ENCODE peak calls at places on chromosomes 16 and 17, in eight cellular contexts. Q, P, T, D, Y, H, L and S are unnamed samples.

GRCh38 chr16:23124315-23124714 is 24.9 kb downstream of the USP31 start:
- DNase-seq in Q (no peak), P (peak), T (no peak), D (peak), Y (peak), H (no peak), L (no peak), S (no peak)

GRCh38 chr17:73819440-73820395 is 175.5 kb upstream of the SDK2 start:
- DNase-seq in Q (no peak), P (no peak), T (no peak), D (no peak), Y (no peak), H (no peak), L (no peak), S (no peak)

GRCh38 chr17:28747046-28747691 is 3.4 kb downstream of the TRAF4 start:
- DNase-seq in Q (peak), P (no peak), T (no peak), D (no peak), Y (no peak), H (peak), L (no peak), S (no peak)

GRCh38 chr17:56751145-56751743 is 82.5 kb downstream of the C17orf67 start:
- DNase-seq in Q (no peak), P (no peak), T (no peak), D (no peak), Y (no peak), H (no peak), L (no peak), S (no peak)

GRCh38 chr17:60534613-60535157 is 8.6 kb upstream of the APPBP2 start:
- DNase-seq in Q (no peak), P (no peak), T (no peak), D (no peak), Y (no peak), H (no peak), L (no peak), S (no peak)

GRCh38 chr16:81175325-81175891 is 63.1 kb upstream of the BCO1 start:
- DNase-seq in Q (no peak), P (no peak), T (no peak), D (peak), Y (peak), H (no peak), L (no peak), S (no peak)

GRCh38 chr17:29585080-29585751 is 4.2 kb downstream of the GIT1 start:
- DNase-seq in Q (no peak), P (peak), T (no peak), D (no peak), Y (no peak), H (no peak), L (peak), S (no peak)

GRCh38 chr17:33109331-33110072 is 117.9 kb downstream of the SPACA3 start:
- DNase-seq in Q (no peak), P (no peak), T (no peak), D (no peak), Y (no peak), H (no peak), L (no peak), S (no peak)

GRCh38 chr17:63961355-63962207 is 11.1 kb downstream of the SCN4A start:
- DNase-seq in Q (peak), P (peak), T (peak), D (peak), Y (peak), H (no peak), L (no peak), S (peak)

GRCh38 chr16:3235856-3236669 is 1.1 kb upstream of the ZNF200 start:
- DNase-seq in Q (peak), P (peak), T (peak), D (no peak), Y (no peak), H (no peak), L (no peak), S (peak)

GRCh38 chr17:80259642-80260535 is 763 bp upstream of the RNF213 start:
- DNase-seq in Q (peak), P (peak), T (peak), D (peak), Y (peak), H (peak), L (peak), S (peak)

GRCh38 chr17:10620823-10621222 is 36.3 kb downstream of the MYH3 start:
- DNase-seq in Q (no peak), P (no peak), T (no peak), D (no peak), Y (no peak), H (no peak), L (no peak), S (no peak)

GRCh38 chr17:37294888-37295287 is 80.9 kb upstream of the C17orf78 start:
- DNase-seq in Q (peak), P (no peak), T (no peak), D (no peak), Y (no peak), H (no peak), L (no peak), S (peak)

GRCh38 chr17:2190014-2190413 is 113.6 kb downstream of the SMG6 start:
- DNase-seq in Q (no peak), P (peak), T (no peak), D (no peak), Y (no peak), H (no peak), L (no peak), S (no peak)

GRCh38 chr16:84207266-84207665 is 16.3 kb downstream of the ADAD2 start:
- DNase-seq in Q (peak), P (no peak), T (no peak), D (no peak), Y (no peak), H (no peak), L (no peak), S (no peak)

GRCh38 chr17:2897605-2898004 is 101.4 kb downstream of the RAP1GAP2 start:
- DNase-seq in Q (no peak), P (no peak), T (no peak), D (no peak), Y (no peak), H (no peak), L (no peak), S (no peak)

GRCh38 chr16:75256059-75256870 is 4.8 kb upstream of the BCAR1 start:
- DNase-seq in Q (peak), P (no peak), T (no peak), D (peak), Y (no peak), H (no peak), L (no peak), S (no peak)

GRCh38 chr17:4220655-4221054 is 43.1 kb downstream of the ANKFY1 start:
- DNase-seq in Q (no peak), P (no peak), T (no peak), D (peak), Y (no peak), H (no peak), L (no peak), S (no peak)

GRCh38 chr17:42359133-42359532 is 29.1 kb downstream of the STAT3 start:
- DNase-seq in Q (peak), P (no peak), T (no peak), D (no peak), Y (no peak), H (no peak), L (no peak), S (no peak)

GRCh38 chr17:2034157-2034556 is 4.2 kb downstream of the DPH1 start:
- DNase-seq in Q (peak), P (no peak), T (no peak), D (no peak), Y (no peak), H (no peak), L (no peak), S (no peak)

GRCh38 chr16:50121721-50122445 is 31.2 kb upstream of the TENT4B start:
- DNase-seq in Q (no peak), P (no peak), T (no peak), D (no peak), Y (no peak), H (no peak), L (no peak), S (peak)

GRCh38 chr16:29116980-29117379 is 132.1 kb downstream of the LAT start:
- DNase-seq in Q (no peak), P (no peak), T (no peak), D (no peak), Y (no peak), H (no peak), L (no peak), S (no peak)

GRCh38 chr16:693766-694165 is 3.6 kb upstream of the WDR24 start:
- DNase-seq in Q (no peak), P (no peak), T (no peak), D (no peak), Y (no peak), H (no peak), L (no peak), S (no peak)

GRCh38 chr17:74605361-74605760 is 13.3 kb upstream of the CD300LD start:
- DNase-seq in Q (no peak), P (peak), T (no peak), D (peak), Y (peak), H (no peak), L (no peak), S (no peak)